ENCODE peak calls at places on chromosomes 6 and 20, in nine cellular contexts. J is lower leg skin, I is hepatocyte, B is mesenchymal stem cell, C is H1, N is GM12865, F is GM23248, V is fibroblast of villous mesenchyme, S is epithelial cell of esophagus. H is an unnamed sample.

GRCh38 chr6:2752477-2753115 is 1.9 kb upstream of the MYLK4 start:
- DNase-seq in J (no peak), I (no peak), B (no peak), C (no peak), N (no peak), F (no peak), V (no peak), S (peak), H (no peak)

GRCh38 chr6:42404494-42404893 is 47.2 kb downstream of the TRERF1 start:
- DNase-seq in J (peak), I (peak), B (peak), C (peak), N (no peak), F (peak), V (peak), S (peak), H (peak)

GRCh38 chr6:79436232-79436631 is 101.0 kb downstream of the LCA5 start:
- DNase-seq in J (no peak), I (no peak), B (no peak), C (no peak), N (no peak), F (peak), V (peak), S (peak), H (no peak)

GRCh38 chr6:44176935-44177509 is 18.4 kb downstream of the CAPN11 start:
- DNase-seq in J (no peak), I (no peak), B (no peak), C (no peak), N (peak), F (no peak), V (peak), S (no peak), H (peak)

GRCh38 chr6:25660512-25660911 is 8.5 kb downstream of the SCGN start:
- DNase-seq in J (no peak), I (peak), B (peak), C (no peak), N (no peak), F (peak), V (peak), S (peak), H (no peak)

GRCh38 chr6:128899651-128900050 is 16.7 kb downstream of the LAMA2 start:
- DNase-seq in J (no peak), I (no peak), B (peak), C (no peak), N (no peak), F (peak), V (no peak), S (no peak), H (no peak)

GRCh38 chr20:48739395-48740268 is 88.2 kb downstream of the PREX1 start:
- DNase-seq in J (no peak), I (no peak), B (no peak), C (no peak), N (peak), F (peak), V (no peak), S (no peak), H (no peak)

GRCh38 chr6:157181649-157182048 is 141.7 kb downstream of the TMEM242 start:
- DNase-seq in J (no peak), I (peak), B (no peak), C (no peak), N (no peak), F (no peak), V (no peak), S (peak), H (no peak)

GRCh38 chr20:44414808-44415207 is 59.3 kb downstream of the HNF4A start:
- DNase-seq in J (no peak), I (no peak), B (no peak), C (no peak), N (no peak), F (no peak), V (no peak), S (no peak), H (no peak)

GRCh38 chr6:16544006-16544405 is 217.3 kb downstream of the ATXN1 start:
- DNase-seq in J (no peak), I (no peak), B (peak), C (no peak), N (no peak), F (no peak), V (peak), S (no peak), H (no peak)

GRCh38 chr6:96522469-96523009 is 933 bp downstream of the UFL1 start:
- DNase-seq in J (no peak), I (peak), B (peak), C (no peak), N (peak), F (peak), V (peak), S (peak), H (no peak)

GRCh38 chr6:14671261-14671681 is 553.7 kb downstream of the CD83 start:
- DNase-seq in J (no peak), I (no peak), B (peak), C (no peak), N (no peak), F (peak), V (peak), S (peak), H (no peak)

GRCh38 chr6:43855247-43855646 is 85.2 kb downstream of the VEGFA start:
- DNase-seq in J (no peak), I (no peak), B (no peak), C (no peak), N (peak), F (no peak), V (no peak), S (no peak), H (no peak)

GRCh38 chr6:144190593-144190992 is 40.3 kb downstream of the STX11 start:
- DNase-seq in J (no peak), I (no peak), B (peak), C (no peak), N (no peak), F (peak), V (peak), S (peak), H (no peak)

GRCh38 chr6:49462599-49462926 is 490 bp downstream of the MMUT start:
- DNase-seq in J (no peak), I (no peak), B (no peak), C (no peak), N (no peak), F (peak), V (no peak), S (peak), H (no peak)

GRCh38 chr6:91600561-91600960 is 1013.7 kb upstream of the MAP3K7 start:
- DNase-seq in J (no peak), I (no peak), B (no peak), C (no peak), N (no peak), F (no peak), V (no peak), S (no peak), H (no peak)

GRCh38 chr20:11492391-11492790 is 425.3 kb upstream of the BTBD3 start:
- DNase-seq in J (no peak), I (no peak), B (no peak), C (no peak), N (no peak), F (no peak), V (no peak), S (no peak), H (no peak)

GRCh38 chr6:170232186-170233002 is 58.5 kb downstream of the DLL1 start:
- DNase-seq in J (no peak), I (no peak), B (peak), C (no peak), N (no peak), F (peak), V (peak), S (peak), H (no peak)

GRCh38 chr6:170028629-170029345 is 262.1 kb downstream of the DLL1 start:
- DNase-seq in J (peak), I (no peak), B (no peak), C (no peak), N (no peak), F (no peak), V (no peak), S (no peak), H (no peak)

GRCh38 chr6:69729870-69730449 is 66.8 kb downstream of the LMBRD1 start:
- DNase-seq in J (no peak), I (no peak), B (peak), C (no peak), N (no peak), F (peak), V (no peak), S (no peak), H (no peak)

GRCh38 chr6:16739329-16739801 is 21.9 kb downstream of the ATXN1 start:
- DNase-seq in J (no peak), I (no peak), B (peak), C (no peak), N (no peak), F (peak), V (peak), S (peak), H (no peak)

GRCh38 chr6:6891949-6892461 is 215.8 kb upstream of the RREB1 start:
- DNase-seq in J (no peak), I (no peak), B (peak), C (no peak), N (no peak), F (peak), V (no peak), S (peak), H (no peak)

GRCh38 chr6:73394577-73395354 is at the start of gene DDX43:
- DNase-seq in J (peak), I (no peak), B (no peak), C (no peak), N (peak), F (peak), V (peak), S (peak), H (peak)

GRCh38 chr6:160337301-160337700 is 10.9 kb upstream of the SLC22A3 start:
- DNase-seq in J (no peak), I (no peak), B (no peak), C (no peak), N (no peak), F (peak), V (no peak), S (peak), H (no peak)

GRCh38 chr6:131945971-131946370 is 5.2 kb downstream of the CCN2 start:
- DNase-seq in J (no peak), I (no peak), B (no peak), C (no peak), N (no peak), F (no peak), V (no peak), S (no peak), H (no peak)

GRCh38 chr6:113530769-113531168 is 326.4 kb upstream of the MARCKS start:
- DNase-seq in J (no peak), I (peak), B (peak), C (no peak), N (no peak), F (peak), V (peak), S (peak), H (no peak)

GRCh38 chr6:73746776-73747175 is 50.8 kb downstream of the CD109 start:
- DNase-seq in J (no peak), I (no peak), B (no peak), C (no peak), N (no peak), F (peak), V (no peak), S (no peak), H (no peak)

GRCh38 chr6:52019092-52019491 is 68.3 kb downstream of the PKHD1 start:
- DNase-seq in J (no peak), I (no peak), B (no peak), C (no peak), N (no peak), F (no peak), V (no peak), S (no peak), H (no peak)

GRCh38 chr20:43844778-43845614 is 69.7 kb upstream of the TOX2 start:
- DNase-seq in J (peak), I (peak), B (peak), C (no peak), N (no peak), F (peak), V (peak), S (peak), H (no peak)

GRCh38 chr6:68967549-68968300 is 332.6 kb downstream of the ADGRB3 start:
- DNase-seq in J (no peak), I (peak), B (peak), C (no peak), N (peak), F (peak), V (peak), S (peak), H (peak)

GRCh38 chr20:19815553-19815991 is 57.5 kb downstream of the RIN2 start:
- DNase-seq in J (no peak), I (peak), B (peak), C (no peak), N (peak), F (peak), V (peak), S (peak), H (no peak)

GRCh38 chr6:96340164-96340563 is 181.4 kb upstream of the UFL1 start:
- DNase-seq in J (no peak), I (no peak), B (no peak), C (no peak), N (no peak), F (no peak), V (no peak), S (no peak), H (no peak)

GRCh38 chr20:699811-700338 is 24.3 kb upstream of the SCRT2 start:
- DNase-seq in J (no peak), I (no peak), B (no peak), C (no peak), N (no peak), F (no peak), V (no peak), S (no peak), H (peak)

GRCh38 chr20:20010639-20011500 is 6.3 kb upstream of the NAA20 start:
- DNase-seq in J (no peak), I (peak), B (peak), C (no peak), N (no peak), F (peak), V (peak), S (no peak), H (no peak)

GRCh38 chr20:49603209-49603627 is 35.3 kb upstream of the PTGIS start:
- DNase-seq in J (no peak), I (peak), B (peak), C (no peak), N (peak), F (peak), V (peak), S (no peak), H (peak)

GRCh38 chr20:31608256-31608980 is 3.3 kb downstream of the ID1 start:
- DNase-seq in J (peak), I (peak), B (peak), C (no peak), N (no peak), F (peak), V (peak), S (peak), H (peak)

GRCh38 chr6:125918681-125919566 is 37.6 kb upstream of the HINT3 start:
- DNase-seq in J (no peak), I (peak), B (peak), C (no peak), N (peak), F (peak), V (peak), S (peak), H (no peak)

GRCh38 chr20:37911838-37912273 is 8.9 kb downstream of the VSTM2L start:
- DNase-seq in J (no peak), I (peak), B (no peak), C (no peak), N (peak), F (peak), V (peak), S (peak), H (peak)
- H3K4me3 ChIP-seq in J (no peak), I (no peak), B (no peak), C (no peak), N (no peak), F (no peak), V (no peak), S (no peak), H (no peak)

DNA sequence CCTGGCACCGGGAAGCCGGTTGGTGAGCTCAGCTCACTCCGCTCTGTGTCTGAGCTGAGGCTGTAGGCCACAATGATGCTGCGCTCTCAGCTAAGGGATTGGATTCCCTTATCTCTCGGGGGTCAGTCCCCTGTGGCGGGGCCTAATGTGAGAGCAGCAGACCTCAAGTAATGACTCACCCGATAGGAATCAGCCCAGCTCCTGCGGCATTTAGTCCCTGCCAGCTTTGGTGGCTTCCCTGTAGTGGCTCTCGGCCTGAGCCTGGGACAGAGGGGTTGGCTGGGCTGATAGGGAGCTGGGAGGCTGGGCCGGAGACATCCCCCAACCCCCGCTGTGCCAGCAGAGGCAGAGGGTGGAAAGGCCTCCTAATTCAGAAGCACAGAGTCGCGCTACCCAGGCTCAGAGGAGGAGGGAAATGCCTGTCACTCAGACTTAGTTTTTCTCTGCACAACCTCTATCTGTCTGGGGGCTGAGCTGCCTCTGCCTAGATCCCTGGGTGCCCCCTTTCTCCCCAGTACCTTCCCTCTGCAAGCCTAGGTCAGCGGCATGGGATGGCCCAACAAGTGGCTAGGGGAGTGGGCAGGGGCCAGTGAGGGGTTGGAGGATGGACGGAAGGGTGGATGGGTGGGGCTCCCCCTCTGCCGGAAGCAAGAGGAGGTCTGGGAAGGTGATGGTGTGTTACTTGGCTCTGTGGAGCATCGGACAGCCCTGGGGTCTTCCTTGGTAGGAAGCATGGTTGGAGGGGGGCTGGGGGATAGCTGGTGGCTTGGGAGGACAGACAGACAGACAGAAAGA is 92.2 kb downstream of the CDH22 start:
- DNase-seq in J (no peak), I (peak), B (peak), C (peak), N (no peak), F (peak), V (peak), S (peak), H (peak)
- H3K4me3 ChIP-seq in J (no peak), I (no peak), B (no peak), C (no peak), N (no peak), F (no peak), V (no peak), S (no peak), H (no peak)

DNA sequence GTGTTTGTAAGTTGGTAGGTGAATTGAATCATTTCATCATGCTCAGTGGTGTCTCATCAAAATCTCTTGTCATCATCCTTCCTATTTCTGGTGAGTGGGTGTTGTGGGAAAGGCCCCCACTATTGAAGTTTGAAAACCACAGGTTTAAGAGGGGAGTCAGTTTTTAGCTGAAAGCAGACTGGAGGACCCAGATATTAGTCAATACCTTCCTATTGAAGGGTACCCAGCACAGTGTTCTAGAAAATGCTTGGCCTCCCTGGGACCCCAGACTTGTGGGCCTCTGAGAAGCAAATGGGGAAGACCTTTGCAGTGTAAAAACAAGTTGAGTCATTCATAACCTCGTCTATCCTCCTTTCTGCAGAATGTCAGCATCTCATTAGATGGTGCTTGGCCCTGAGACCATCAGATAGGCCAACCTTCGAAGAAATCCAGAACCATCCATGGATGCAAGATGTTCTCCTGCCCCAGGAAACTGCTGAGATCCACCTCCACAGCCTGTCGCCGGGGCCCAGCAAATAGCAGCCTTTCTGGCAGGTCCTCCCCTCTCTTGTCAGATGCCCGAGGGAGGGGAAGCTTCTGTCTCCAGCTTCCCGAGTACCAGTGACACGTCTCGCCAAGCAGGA is 3.7 kb downstream of the PIM1 start:
- DNase-seq in J (peak), I (no peak), B (no peak), C (no peak), N (no peak), F (peak), V (no peak), S (peak), H (no peak)
- H3K4me3 ChIP-seq in J (no peak), I (no peak), B (no peak), C (no peak), N (no peak), F (no peak), V (no peak), S (no peak), H (no peak)

DNA sequence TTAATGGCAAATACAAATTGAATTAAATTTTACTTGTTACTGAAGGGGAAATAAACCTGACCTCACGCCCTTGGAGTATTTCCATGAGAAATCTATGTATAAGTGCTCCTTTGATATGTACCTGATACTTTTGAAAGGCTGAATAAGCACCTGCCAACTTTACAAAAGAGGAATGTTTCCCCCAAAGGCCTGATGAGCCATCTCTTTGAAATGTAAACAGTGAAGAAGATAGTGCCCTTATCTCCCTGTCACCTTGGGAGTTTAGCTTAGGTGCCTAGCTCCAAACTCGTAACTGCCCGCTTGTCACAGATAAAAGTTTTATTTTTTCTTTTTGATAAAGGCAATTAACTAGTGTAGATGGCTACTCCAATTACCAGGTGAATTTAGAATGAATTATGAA is 1.1 kb upstream of the ZNF343 start:
- DNase-seq in J (no peak), I (peak), B (no peak), C (peak), N (no peak), F (no peak), V (no peak), S (no peak), H (peak)
- H3K4me3 ChIP-seq in J (no peak), I (peak), B (peak), C (peak), N (peak), F (peak), V (peak), S (peak), H (no peak)

GRCh38 chr20:51423810-51424209 is 118.7 kb downstream of the NFATC2 start:
- DNase-seq in J (no peak), I (no peak), B (peak), C (peak), N (no peak), F (no peak), V (no peak), S (no peak), H (peak)
- H3K4me3 ChIP-seq in J (no peak), I (no peak), B (no peak), C (no peak), N (no peak), F (no peak), V (no peak), S (no peak), H (no peak)

DNA sequence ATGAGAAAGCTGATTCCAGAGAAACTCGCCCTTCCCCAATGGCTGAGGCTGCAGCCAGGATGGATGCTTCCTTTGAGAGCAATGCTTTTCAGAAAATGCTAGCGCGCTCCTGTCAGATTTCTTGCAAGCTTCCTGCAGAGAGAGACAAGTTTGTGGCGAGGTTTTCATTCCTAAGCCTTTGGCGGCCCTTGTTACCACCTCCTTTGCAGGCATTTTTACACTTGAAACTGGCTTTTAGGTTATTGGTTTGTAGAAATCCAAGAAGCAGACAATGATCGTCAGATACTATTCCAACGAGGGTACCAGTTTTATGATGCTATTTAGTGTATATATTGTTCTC is 1.1 kb downstream of the FNDC1 start:
- DNase-seq in J (no peak), I (no peak), B (no peak), C (no peak), N (no peak), F (no peak), V (peak), S (no peak), H (no peak)
- H3K4me3 ChIP-seq in J (no peak), I (peak), B (peak), C (peak), N (no peak), F (peak), V (no peak), S (no peak), H (peak)

H was measured in H7.